ENCODE peak calls at places on chromosomes 5 and 9, in ten cellular contexts. C, W, K, P, L, F, X, H, O and V are unnamed samples.

GRCh38 chr9:34690983-34691382 is at the start of gene CCL19:
- DNase-seq in F (no peak), K (no peak), O (no peak), C (no peak), H (no peak), L (no peak), P (no peak), X (no peak), W (no peak), V (no peak)

GRCh38 chr5:119318256-119318914 is 37.4 kb upstream of the TNFAIP8 start:
- DNase-seq in O (no peak), W (peak; percentile 64), K (no peak), X (no peak), P (peak; percentile 50), L (no peak), C (no peak), F (no peak), H (no peak), V (no peak)

GRCh38 chr9:115941561-115942315 is 211.9 kb upstream of the PAPPA start:
- DNase-seq in H (no peak), K (no peak), L (no peak), C (no peak), O (no peak), W (no peak), F (no peak), X (no peak), P (no peak), V (no peak)

GRCh38 chr5:128021411-128021810 is 62.2 kb upstream of the SLC12A2 start:
- DNase-seq in X (no peak), F (no peak), H (no peak), L (no peak), W (no peak), O (no peak), C (no peak), P (no peak), K (no peak), V (no peak)

GRCh38 chr5:39093351-39093749 is 19.2 kb upstream of the RICTOR start:
- DNase-seq in H (no peak), F (no peak), C (no peak), L (no peak), X (no peak), K (no peak), W (no peak), P (no peak), O (no peak), V (no peak)

GRCh38 chr5:115455241-115455640 is 89.3 kb downstream of the FEM1C start:
- DNase-seq in K (no peak), O (no peak), C (peak; percentile 63), L (no peak), F (peak; percentile 58), W (no peak), P (peak; percentile 40), H (no peak), X (no peak), V (no peak)

GRCh38 chr5:127564002-127564769 is 46.7 kb downstream of the PRRC1 start:
- DNase-seq in F (peak; percentile 60), W (peak; percentile 57), C (no peak), K (peak; percentile 36), P (peak; percentile 17), L (no peak), H (peak; percentile 80), X (no peak), O (peak; percentile 51), V (peak; percentile 74)

GRCh38 chr5:134503088-134503936 is 22.2 kb upstream of the JADE2 start:
- DNase-seq in K (peak; percentile 67), X (peak; percentile 87), H (no peak), P (peak; percentile 86), C (peak; percentile 87), F (peak; percentile 82), W (peak; percentile 93), L (peak; percentile 73), O (peak; percentile 16), V (no peak)

GRCh38 chr9:89919171-89919681 is 314.4 kb downstream of the GADD45G start:
- DNase-seq in H (peak; percentile 72), X (no peak), W (peak; percentile 6), C (no peak), K (peak; percentile 60), L (no peak), F (peak; percentile 61), O (peak; percentile 22), P (peak; percentile 72), V (peak; percentile 77)

GRCh38 chr5:122091942-122092600 is 14.0 kb upstream of the LOX start:
- DNase-seq in X (no peak), C (no peak), O (no peak), H (peak; percentile 45), L (no peak), W (no peak), F (no peak), K (no peak), P (no peak), V (peak; percentile 42)

GRCh38 chr5:54547711-54548250 is 30.2 kb downstream of the SNX18 start:
- DNase-seq in O (no peak), H (no peak), W (peak; percentile 6), X (peak; percentile 90), L (no peak), K (peak; percentile 53), C (peak; percentile 69), F (peak; percentile 25), P (peak; percentile 72), V (no peak)

GRCh38 chr5:80408475-80408875 is 611 bp downstream of the ZFYVE16 start:
- DNase-seq in F (peak; percentile 61), X (peak; percentile 83), C (peak; percentile 84), K (peak; percentile 69), W (peak; percentile 68), H (no peak), O (peak; percentile 31), L (peak; percentile 86), P (peak; percentile 72), V (peak; percentile 49)

GRCh38 chr9:24413651-24414050 is 132.0 kb downstream of the IZUMO3 start:
- DNase-seq in F (no peak), O (no peak), W (no peak), L (no peak), C (no peak), P (no peak), X (no peak), H (no peak), K (no peak), V (peak; percentile 4)

GRCh38 chr9:111599092-111599947 is at the start of gene PTGR1:
- DNase-seq in H (peak; percentile 89), L (peak; percentile 94), P (peak; percentile 89), C (peak; percentile 89), X (peak; percentile 88), W (peak; percentile 35), K (peak; percentile 80), F (peak; percentile 80), O (no peak), V (peak; percentile 85)

GRCh38 chr5:180595381-180596114 is 4.2 kb upstream of the SCGB3A1 start:
- DNase-seq in F (peak; percentile 79), O (no peak), X (no peak), W (no peak), P (no peak), K (no peak), C (no peak), H (no peak), L (peak; percentile 71), V (no peak)

GRCh38 chr5:34866989-34867471 is 28.1 kb downstream of the TTC23L start:
- DNase-seq in L (no peak), P (peak; percentile 52), W (peak; percentile 18), K (peak; percentile 7), O (no peak), H (no peak), F (no peak), C (no peak), X (no peak), V (peak; percentile 4)

GRCh38 chr5:140294753-140295152 is 8.1 kb downstream of the PFDN1 start:
- DNase-seq in C (no peak), H (no peak), L (no peak), F (no peak), X (no peak), W (no peak), P (no peak), O (no peak), K (no peak), V (no peak)
- H3K4me1 ChIP-seq in C (peaks cover 87% of the 10 kb centered on the region), H (no peaks in the 10 kb centered on the region), L (peaks cover 55% of the 10 kb centered on the region), F (peaks cover 29% of the 10 kb centered on the region), X (peaks cover 22% of the 10 kb centered on the region), W (peaks cover 92% of the 10 kb centered on the region), P (peaks cover 44% of the 10 kb centered on the region), O (peaks cover 31% of the 10 kb centered on the region), K (peaks cover 9% of the 10 kb centered on the region), V (peaks cover 48% of the 10 kb centered on the region)

GRCh38 chr9:101397746-101398334 is 578 bp downstream of the MRPL50 start:
- DNase-seq in P (no peak), W (peak; percentile 32), X (no peak), H (no peak), C (no peak), L (no peak), F (no peak), O (no peak), K (peak; percentile 7), V (no peak)
- H3K27me3 ChIP-seq in P (no peaks in the 10 kb centered on the region), W (no peaks in the 10 kb centered on the region), X (no peaks in the 10 kb centered on the region), H (no peaks in the 10 kb centered on the region), C (no peaks in the 10 kb centered on the region), L (no peaks in the 10 kb centered on the region), F (no peaks in the 10 kb centered on the region), O (no peaks in the 10 kb centered on the region), K (no peaks in the 10 kb centered on the region), V (no peaks in the 10 kb centered on the region)

GRCh38 chr5:141747152-141747640 is 65.2 kb upstream of the ARAP3 start:
- DNase-seq in K (peak; percentile 51), H (peak; percentile 96), F (peak; percentile 83), C (peak; percentile 83), L (peak; percentile 83), W (no peak), X (no peak), O (no peak), P (peak; percentile 70), V (peak; percentile 42)
- H3K4me3 ChIP-seq in K (no peak overlapping the region), H (no peak overlapping the region), F (no peak overlapping the region), C (no peak overlapping the region), L (no peak overlapping the region), W (no peak overlapping the region), X (no peak overlapping the region), O (no peak overlapping the region), P (no peak overlapping the region), V (no peak overlapping the region)

DNA sequence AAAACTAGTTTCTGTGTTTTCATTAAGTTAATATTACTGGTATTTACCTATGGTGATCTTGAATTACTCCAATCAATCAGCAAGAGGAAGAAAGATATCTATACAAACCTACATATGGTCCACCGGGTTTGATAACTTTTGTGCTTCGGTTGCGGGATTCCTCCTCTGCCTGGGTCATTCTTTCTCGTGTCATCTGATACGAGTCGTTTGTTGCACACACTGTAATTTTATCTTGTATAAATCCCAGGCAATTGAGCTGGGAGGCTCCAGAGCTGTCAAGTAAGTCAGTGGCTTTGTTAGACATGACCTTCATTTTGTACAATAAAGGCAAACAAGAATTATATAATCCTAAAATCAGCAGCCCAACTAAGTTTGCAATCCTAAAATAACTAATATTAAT is 48.0 kb downstream of the ELL2 start:
- DNase-seq in X (no peak), K (no peak), C (no peak), F (no peak), P (peak; percentile 17), H (no peak), O (no peak), L (no peak), W (no peak), V (no peak)
- H3K4me1 ChIP-seq in X (peaks cover 12% of the 10 kb centered on the region), K (peaks cover 5% of the 10 kb centered on the region), C (peaks cover 34% of the 10 kb centered on the region), F (peaks cover 58% of the 10 kb centered on the region), P (peaks cover 17% of the 10 kb centered on the region), H (peaks cover 52% of the 10 kb centered on the region), O (no peaks in the 10 kb centered on the region), L (peaks cover 9% of the 10 kb centered on the region), W (peaks cover 84% of the 10 kb centered on the region), V (peaks cover 6% of the 10 kb centered on the region)